ENCODE peak calls at places on chromosomes 3 and 15, in four cellular contexts. L is PC-9, I is astrocyte of the spinal cord, V is lower leg skin. Z is an unnamed sample.

GRCh38 chr15:38860253-38860652 is 295.6 kb upstream of the RASGRP1 start:
- DNase-seq in L (no peak), I (no peak), V (no peak), Z (no peak)

GRCh38 chr3:194046995-194047681 is 88.8 kb upstream of the HES1 start:
- DNase-seq in L (no peak), I (no peak), V (peak), Z (no peak)

GRCh38 chr3:163919154-163919553 is 1159.1 kb downstream of the SI start:
- DNase-seq in L (no peak), I (no peak), V (no peak), Z (no peak)

GRCh38 chr3:59641169-59641914 is 591.5 kb upstream of the CFAP20DC start:
- DNase-seq in L (no peak), I (no peak), V (no peak), Z (peak)

GRCh38 chr3:21747376-21747775 is 3.6 kb downstream of the ZNF385D start:
- DNase-seq in L (no peak), I (peak), V (no peak), Z (peak)

GRCh38 chr3:99376926-99377325 is 261.5 kb upstream of the COL8A1 start:
- DNase-seq in L (no peak), I (no peak), V (no peak), Z (no peak)

GRCh38 chr3:45806072-45806471 is 9.7 kb upstream of the SLC6A20 start:
- DNase-seq in L (no peak), I (no peak), V (no peak), Z (no peak)

GRCh38 chr3:129277829-129278271 is 820 bp upstream of the HMCES start:
- DNase-seq in L (no peak), I (peak), V (peak), Z (peak)

GRCh38 chr3:115922681-115923347 is 299.5 kb downstream of the GAP43 start:
- DNase-seq in L (no peak), I (peak), V (no peak), Z (peak)

GRCh38 chr15:62697636-62698035 is 344.9 kb upstream of the TPM1 start:
- DNase-seq in L (no peak), I (no peak), V (no peak), Z (no peak)

GRCh38 chr3:165640970-165641369 is 196.3 kb downstream of the BCHE start:
- DNase-seq in L (no peak), I (no peak), V (no peak), Z (no peak)

GRCh38 chr3:45104715-45105711 is 41.2 kb downstream of the CDCP1 start:
- DNase-seq in L (no peak), I (peak), V (no peak), Z (peak)

GRCh38 chr15:69713726-69714559 is 261.3 kb downstream of the RPLP1 start:
- DNase-seq in L (peak), I (no peak), V (no peak), Z (no peak)

GRCh38 chr3:48686538-48687219 is 964 bp upstream of the NCKIPSD start:
- DNase-seq in L (no peak), I (no peak), V (no peak), Z (no peak)

GRCh38 chr3:70471464-70472342 is 159.3 kb upstream of the MDFIC2 start:
- DNase-seq in L (no peak), I (peak), V (no peak), Z (no peak)

GRCh38 chr15:33021806-33022389 is 172.6 kb downstream of the FMN1 start:
- DNase-seq in L (no peak), I (peak), V (no peak), Z (peak)

GRCh38 chr3:194804796-194805195 is 119.1 kb downstream of the FAM43A start:
- DNase-seq in L (no peak), I (no peak), V (no peak), Z (no peak)

GRCh38 chr15:91021516-91022074 is 799 bp downstream of the VPS33B start:
- DNase-seq in L (no peak), I (peak), V (no peak), Z (peak)

GRCh38 chr15:92166751-92167412 is 226.8 kb upstream of the ST8SIA2 start:
- DNase-seq in L (no peak), I (no peak), V (no peak), Z (no peak)

GRCh38 chr3:15647629-15648167 is 46.2 kb downstream of the BTD start:
- DNase-seq in L (peak), I (peak), V (no peak), Z (peak)

GRCh38 chr3:112813016-112813415 is 33.6 kb downstream of the CD200R1L start:
- DNase-seq in L (no peak), I (no peak), V (no peak), Z (peak)

GRCh38 chr15:33320017-33320416 is 9.2 kb downstream of the RYR3 start:
- DNase-seq in L (no peak), I (no peak), V (no peak), Z (no peak)

GRCh38 chr3:171260430-171260829 is 199.8 kb downstream of the TNIK start:
- DNase-seq in L (no peak), I (no peak), V (no peak), Z (no peak)

GRCh38 chr3:55305714-55306485 is 181.2 kb downstream of the WNT5A start:
- DNase-seq in L (no peak), I (no peak), V (peak), Z (peak)

GRCh38 chr15:40441012-40441735 is 421 bp downstream of the BAHD1 start:
- DNase-seq in L (no peak), I (no peak), V (no peak), Z (no peak)

GRCh38 chr15:64452988-64453688 is 7.2 kb upstream of the ZNF609 start:
- DNase-seq in L (no peak), I (peak), V (no peak), Z (peak)

GRCh38 chr15:64443016-64443415 is 17.4 kb upstream of the ZNF609 start:
- DNase-seq in L (no peak), I (no peak), V (no peak), Z (peak)

GRCh38 chr15:64444836-64445235 is 15.5 kb upstream of the ZNF609 start:
- DNase-seq in L (no peak), I (no peak), V (no peak), Z (no peak)

GRCh38 chr15:64443747-64444621 is 16.4 kb upstream of the ZNF609 start:
- DNase-seq in L (peak), I (peak), V (no peak), Z (peak)

DNA sequence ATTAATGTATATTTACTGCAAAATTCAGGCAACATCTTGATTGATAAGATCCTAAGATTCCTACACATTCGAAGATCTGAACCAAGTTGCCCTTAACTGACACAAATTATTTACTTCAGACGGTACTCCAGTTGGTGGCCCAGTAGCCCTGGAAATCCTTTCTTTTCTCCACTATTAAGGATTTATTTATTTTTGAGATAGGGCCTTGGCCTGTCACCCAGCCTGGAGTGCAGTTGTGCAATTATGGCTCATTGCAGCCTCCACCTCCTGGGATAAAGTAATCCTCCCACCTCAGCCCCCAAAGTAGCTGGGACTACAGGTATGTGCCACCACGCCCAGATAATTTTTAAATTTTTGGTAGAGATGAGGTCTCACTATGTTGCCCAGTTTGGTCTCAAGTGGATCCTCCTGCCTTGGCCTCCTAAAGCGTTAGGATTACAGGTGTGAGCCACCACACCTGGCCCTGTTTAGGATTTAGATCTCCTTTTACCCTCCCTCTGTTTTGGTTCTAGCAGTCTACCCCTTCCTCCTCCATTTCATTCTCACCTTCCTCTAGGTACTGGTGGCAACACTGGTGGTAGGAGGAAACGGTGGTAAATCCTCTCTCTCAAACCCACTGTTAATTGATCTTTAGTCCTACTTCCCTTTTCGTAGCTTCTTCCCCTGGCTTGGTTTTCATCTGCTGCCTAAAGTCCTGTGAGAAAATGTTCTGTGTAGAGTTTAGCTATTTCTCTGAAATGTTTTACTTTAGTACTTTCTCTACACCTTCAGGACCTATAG is 12.7 kb upstream of the ZNF609 start:
- DNase-seq in L (no peak), I (no peak), V (no peak), Z (no peak)
- H3K4me3 ChIP-seq in L (no peak), I (no peak), V (no peak), Z (no peak)

DNA sequence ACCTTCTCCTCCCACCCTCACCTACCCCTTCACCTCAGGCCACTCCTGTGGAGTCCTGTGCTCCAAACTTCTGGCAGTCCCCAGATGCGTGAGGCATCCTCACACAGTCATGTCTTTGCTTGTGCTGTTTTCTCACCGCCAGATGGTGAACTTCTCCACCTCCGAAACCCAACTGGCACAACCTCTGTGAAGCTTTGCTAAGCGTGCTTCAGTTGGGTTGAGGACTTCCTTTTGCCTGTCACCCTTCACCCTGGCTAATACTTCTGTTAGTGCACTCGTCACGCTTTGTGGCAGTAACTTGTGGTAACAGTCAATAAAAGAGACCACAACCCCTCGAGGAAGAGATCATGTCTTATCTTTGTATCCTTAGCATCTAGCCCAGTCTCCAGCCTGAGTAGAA is 42.0 kb upstream of the SKOR1 start:
- DNase-seq in L (no peak), I (no peak), V (no peak), Z (no peak)
- H3K4me3 ChIP-seq in L (no peak), I (no peak), V (no peak), Z (no peak)

GRCh38 chr3:159852821-159853505 is 135.7 kb upstream of the IL12A start:
- DNase-seq in L (peak), I (peak), V (no peak), Z (peak)
- H3K4me3 ChIP-seq in L (no peak), I (no peak), V (no peak), Z (peak)

GRCh38 chr15:71781965-71782265 is 28.4 kb upstream of the NR2E3 start:
- DNase-seq in L (no peak), I (no peak), V (no peak), Z (no peak)

GRCh38 chr15:71779073-71779797 is 31.1 kb upstream of the NR2E3 start:
- DNase-seq in L (no peak), I (no peak), V (no peak), Z (peak)

GRCh38 chr15:71781179-71781964 is 29.0 kb upstream of the NR2E3 start:
- DNase-seq in L (no peak), I (peak), V (no peak), Z (peak)

GRCh38 chr15:71782447-71783165 is 27.7 kb upstream of the NR2E3 start:
- DNase-seq in L (no peak), I (no peak), V (no peak), Z (no peak)

DNA sequence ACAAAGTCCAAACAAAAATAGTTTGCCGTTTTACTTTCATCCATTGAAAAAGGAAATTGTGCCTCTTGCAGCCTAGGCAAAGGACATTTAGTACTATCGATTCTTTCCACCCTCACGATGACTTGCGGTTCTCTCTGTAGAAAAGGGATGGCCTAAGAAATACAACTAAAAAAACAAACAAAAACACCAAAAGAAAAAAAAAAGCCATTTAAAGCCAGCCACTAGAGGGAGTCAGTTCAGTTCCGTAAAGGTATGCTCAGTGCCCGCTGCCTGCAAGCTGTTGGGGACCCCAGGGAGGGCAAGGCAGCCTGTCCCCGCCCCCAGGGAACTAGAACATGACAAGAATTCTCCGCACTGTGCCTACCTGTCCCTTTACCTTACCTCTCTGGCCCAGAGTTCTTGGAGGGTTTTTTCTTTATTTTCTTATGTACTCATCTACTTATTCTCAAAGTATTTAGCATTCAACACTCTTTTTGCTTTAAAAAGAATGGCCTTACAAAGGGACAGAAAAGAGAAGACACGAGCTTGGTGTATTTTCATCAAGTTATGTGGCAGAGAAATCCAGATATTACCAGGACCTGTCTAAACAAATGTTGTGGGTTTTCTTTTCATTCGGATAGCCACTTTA is 29.9 kb upstream of the NR2E3 start:
- DNase-seq in L (peak), I (peak), V (no peak), Z (peak)
- H3K4me3 ChIP-seq in L (peak), I (no peak), V (no peak), Z (no peak)

GRCh38 chr3:138942861-138943623 is 3.9 kb downstream of the FOXL2 start:
- DNase-seq in L (no peak), I (no peak), V (no peak), Z (no peak)
- H3K4me3 ChIP-seq in L (no peak), I (peak), V (no peak), Z (no peak)

GRCh38 chr15:31340591-31340990 is 14.0 kb downstream of the KLF13 start:
- DNase-seq in L (no peak), I (no peak), V (no peak), Z (no peak)
- H3K4me3 ChIP-seq in L (no peak), I (no peak), V (no peak), Z (no peak)

DNA sequence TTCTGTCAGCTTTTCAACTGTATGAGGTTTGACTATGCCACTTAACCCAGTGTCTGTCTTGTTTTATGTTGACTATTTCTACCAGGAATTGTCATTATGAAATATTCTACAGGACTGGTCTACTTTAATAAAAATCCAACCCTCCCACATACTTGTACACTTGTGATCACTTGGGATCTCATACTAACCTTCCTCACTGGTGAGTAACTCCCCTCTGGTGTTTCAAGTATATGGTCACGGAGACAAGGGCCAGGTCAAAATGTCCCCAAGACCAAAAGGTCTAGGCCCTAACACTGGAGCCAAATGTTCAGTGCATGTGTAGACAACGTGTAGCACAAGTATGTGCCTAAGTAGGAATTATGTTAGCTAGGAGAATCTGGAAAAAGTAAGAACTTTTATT is 122.7 kb upstream of the TJP1 start:
- DNase-seq in L (no peak), I (no peak), V (no peak), Z (no peak)
- H3K4me3 ChIP-seq in L (no peak), I (no peak), V (no peak), Z (no peak)

GRCh38 chr15:95292790-95293450 is 1037.6 kb upstream of the NR2F2 start:
- DNase-seq in L (no peak), I (no peak), V (no peak), Z (no peak)
- H3K4me3 ChIP-seq in L (no peak), I (no peak), V (no peak), Z (no peak)